ENCODE peak calls at places on chromosome 12, in seven cellular contexts. One of them, this sample, is unnamed.

GRCh38 chr12:57815177-57816000 is 3.1 kb downstream of the AVIL start:
- DNase-seq in left lung: no peak
- DNase-seq in body of pancreas: no peak
- DNase-seq in CD4-positive, alpha-beta T cell: no peak
- DNase-seq in A549: peak
- DNase-seq in GM23338: peak
- DNase-seq in GM13976: no peak
- DNase-seq in this sample: no peak

GRCh38 chr12:17151917-17152316 is 546.0 kb upstream of the LMO3 start:
- DNase-seq in left lung: no peak
- DNase-seq in body of pancreas: no peak
- DNase-seq in CD4-positive, alpha-beta T cell: no peak
- DNase-seq in A549: no peak
- DNase-seq in GM23338: no peak
- DNase-seq in GM13976: no peak
- DNase-seq in this sample: no peak

GRCh38 chr12:131000000-131000486 is 46.3 kb downstream of the ADGRD1 start:
- DNase-seq in left lung: peak
- DNase-seq in body of pancreas: no peak
- DNase-seq in CD4-positive, alpha-beta T cell: no peak
- DNase-seq in A549: no peak
- DNase-seq in GM23338: no peak
- DNase-seq in GM13976: no peak
- DNase-seq in this sample: no peak

GRCh38 chr12:114275937-114276785 is 129.8 kb downstream of the TBX5 start:
- DNase-seq in left lung: no peak
- DNase-seq in body of pancreas: no peak
- DNase-seq in CD4-positive, alpha-beta T cell: no peak
- DNase-seq in A549: no peak
- DNase-seq in GM23338: peak
- DNase-seq in GM13976: no peak
- DNase-seq in this sample: no peak

GRCh38 chr12:13097526-13097925 is 5.9 kb downstream of the GSG1 start:
- DNase-seq in left lung: no peak
- DNase-seq in body of pancreas: no peak
- DNase-seq in CD4-positive, alpha-beta T cell: no peak
- DNase-seq in A549: no peak
- DNase-seq in GM23338: no peak
- DNase-seq in GM13976: no peak
- DNase-seq in this sample: no peak

GRCh38 chr12:46664771-46665287 is 161.0 kb downstream of the SLC38A4 start:
- DNase-seq in left lung: no peak
- DNase-seq in body of pancreas: no peak
- DNase-seq in CD4-positive, alpha-beta T cell: no peak
- DNase-seq in A549: peak
- DNase-seq in GM23338: no peak
- DNase-seq in GM13976: peak
- DNase-seq in this sample: peak

GRCh38 chr12:100251917-100252316 is 15.0 kb downstream of the DEPDC4 start:
- DNase-seq in left lung: no peak
- DNase-seq in body of pancreas: peak
- DNase-seq in CD4-positive, alpha-beta T cell: no peak
- DNase-seq in A549: peak
- DNase-seq in GM23338: no peak
- DNase-seq in GM13976: no peak
- DNase-seq in this sample: no peak

GRCh38 chr12:32901553-32901952 is 5.0 kb upstream of the PKP2 start:
- DNase-seq in left lung: no peak
- DNase-seq in body of pancreas: no peak
- DNase-seq in CD4-positive, alpha-beta T cell: no peak
- DNase-seq in A549: no peak
- DNase-seq in GM23338: no peak
- DNase-seq in GM13976: no peak
- DNase-seq in this sample: no peak

GRCh38 chr12:48934312-48934706 is 9.0 kb upstream of the FKBP11 start:
- DNase-seq in left lung: no peak
- DNase-seq in body of pancreas: no peak
- DNase-seq in CD4-positive, alpha-beta T cell: no peak
- DNase-seq in A549: peak
- DNase-seq in GM23338: peak
- DNase-seq in GM13976: no peak
- DNase-seq in this sample: no peak
- TF ChIP-seq CTCF in left lung: no peak
- TF ChIP-seq CTCF in body of pancreas: no peak
- TF ChIP-seq CTCF in CD4-positive, alpha-beta T cell: peak
- TF ChIP-seq CTCF in A549: peak
- TF ChIP-seq CTCF in GM23338: peak
- TF ChIP-seq CTCF in GM13976: no peak
- TF ChIP-seq CTCF in this sample: peak

GRCh38 chr12:104455594-104456416 is 943 bp upstream of the CHST11 start:
- DNase-seq in left lung: no peak
- DNase-seq in body of pancreas: no peak
- DNase-seq in CD4-positive, alpha-beta T cell: no peak
- DNase-seq in A549: no peak
- DNase-seq in GM23338: no peak
- DNase-seq in GM13976: no peak
- DNase-seq in this sample: no peak

GRCh38 chr12:104450700-104451099 is 6.0 kb upstream of the CHST11 start:
- DNase-seq in left lung: no peak
- DNase-seq in body of pancreas: no peak
- DNase-seq in CD4-positive, alpha-beta T cell: no peak
- DNase-seq in A549: no peak
- DNase-seq in GM23338: no peak
- DNase-seq in GM13976: no peak
- DNase-seq in this sample: no peak

GRCh38 chr12:104454997-104455396 is 1.8 kb upstream of the CHST11 start:
- DNase-seq in left lung: no peak
- DNase-seq in body of pancreas: no peak
- DNase-seq in CD4-positive, alpha-beta T cell: no peak
- DNase-seq in A549: peak
- DNase-seq in GM23338: no peak
- DNase-seq in GM13976: no peak
- DNase-seq in this sample: no peak

GRCh38 chr12:104452046-104452445 is 4.7 kb upstream of the CHST11 start:
- DNase-seq in left lung: no peak
- DNase-seq in body of pancreas: no peak
- DNase-seq in CD4-positive, alpha-beta T cell: no peak
- DNase-seq in A549: no peak
- DNase-seq in GM23338: no peak
- DNase-seq in GM13976: no peak
- DNase-seq in this sample: no peak

DNA sequence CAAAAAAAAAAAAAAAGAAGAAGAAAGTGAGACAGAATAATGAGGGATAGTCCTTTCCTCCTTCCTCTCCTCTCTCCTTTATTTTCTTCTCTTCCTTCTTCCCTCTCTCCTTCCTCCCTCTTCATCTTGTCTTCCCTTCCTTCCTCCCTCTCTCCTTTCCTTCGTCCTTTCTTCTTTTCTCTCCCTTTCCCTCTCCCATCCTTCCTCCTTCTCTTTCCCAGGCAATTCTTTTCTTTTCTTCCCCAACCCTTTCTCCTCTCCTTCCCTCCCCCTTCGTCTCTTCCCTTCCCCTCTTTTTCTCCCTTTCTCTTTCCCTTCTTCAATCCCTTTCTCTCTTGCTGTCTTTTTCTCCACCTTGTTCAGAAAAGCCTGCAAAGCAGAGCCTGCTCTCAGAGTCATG is 3.6 kb upstream of the CHST11 start:
- DNase-seq in left lung: no peak
- DNase-seq in body of pancreas: no peak
- DNase-seq in CD4-positive, alpha-beta T cell: no peak
- DNase-seq in A549: no peak
- DNase-seq in GM23338: no peak
- DNase-seq in GM13976: no peak
- DNase-seq in this sample: no peak
- TF ChIP-seq CTCF in left lung: no peak
- TF ChIP-seq CTCF in body of pancreas: no peak
- TF ChIP-seq CTCF in CD4-positive, alpha-beta T cell: no peak
- TF ChIP-seq CTCF in A549: no peak
- TF ChIP-seq CTCF in GM23338: no peak
- TF ChIP-seq CTCF in GM13976: no peak
- TF ChIP-seq CTCF in this sample: no peak

DNA sequence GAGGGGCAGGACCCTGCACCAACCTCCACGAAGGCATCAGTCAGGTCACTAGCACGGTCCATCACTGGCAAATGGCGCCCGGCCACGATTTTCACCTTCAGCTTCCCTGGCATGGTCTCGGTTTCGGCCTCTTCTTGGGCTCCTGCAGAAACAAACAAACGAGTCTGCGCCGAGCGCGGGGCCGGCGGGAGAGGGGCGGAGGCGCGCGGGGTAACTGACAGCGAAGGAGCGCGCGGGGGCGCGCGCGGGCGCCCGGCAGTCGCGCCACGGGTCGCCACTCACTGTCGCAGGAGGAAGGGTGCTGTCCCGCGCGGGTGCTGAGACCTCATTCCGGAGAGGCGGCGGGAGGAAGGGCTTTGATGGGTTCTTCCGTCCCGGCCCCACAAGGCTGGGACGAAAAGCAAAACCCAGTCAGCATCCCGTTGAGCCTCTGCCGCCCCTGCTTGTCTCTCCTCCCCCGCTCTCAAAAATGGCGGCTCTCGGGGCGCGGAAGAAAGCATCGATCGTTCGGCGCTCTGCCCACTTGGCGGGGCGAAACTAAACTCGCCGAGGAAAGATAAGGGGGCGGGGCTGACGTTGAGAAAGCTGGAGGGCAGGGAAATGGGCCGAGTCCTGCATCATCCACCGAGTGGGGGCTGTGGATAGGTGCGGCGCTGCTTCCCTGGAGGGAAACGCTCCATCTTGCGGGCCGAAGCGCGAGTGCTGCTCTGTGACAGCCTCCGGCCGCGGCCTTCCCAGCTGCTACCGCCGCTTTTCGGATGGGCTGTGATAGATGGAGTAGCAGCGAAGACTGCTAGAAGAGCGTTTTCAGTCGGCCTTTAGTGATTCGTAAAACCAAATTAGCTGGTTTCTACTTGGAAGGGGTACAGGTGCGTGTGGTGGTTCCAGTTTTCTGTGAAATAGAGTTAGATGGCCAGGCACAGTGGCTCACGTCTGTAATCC is at the start of gene C2CD5:
- DNase-seq in left lung: peak
- DNase-seq in body of pancreas: peak
- DNase-seq in CD4-positive, alpha-beta T cell: peak
- DNase-seq in A549: peak
- DNase-seq in GM23338: peak
- DNase-seq in GM13976: peak
- DNase-seq in this sample: peak
- TF ChIP-seq CTCF in left lung: no peak
- TF ChIP-seq CTCF in body of pancreas: no peak
- TF ChIP-seq CTCF in CD4-positive, alpha-beta T cell: peak
- TF ChIP-seq CTCF in A549: peak
- TF ChIP-seq CTCF in GM23338: no peak
- TF ChIP-seq CTCF in GM13976: peak
- TF ChIP-seq CTCF in this sample: peak

DNA sequence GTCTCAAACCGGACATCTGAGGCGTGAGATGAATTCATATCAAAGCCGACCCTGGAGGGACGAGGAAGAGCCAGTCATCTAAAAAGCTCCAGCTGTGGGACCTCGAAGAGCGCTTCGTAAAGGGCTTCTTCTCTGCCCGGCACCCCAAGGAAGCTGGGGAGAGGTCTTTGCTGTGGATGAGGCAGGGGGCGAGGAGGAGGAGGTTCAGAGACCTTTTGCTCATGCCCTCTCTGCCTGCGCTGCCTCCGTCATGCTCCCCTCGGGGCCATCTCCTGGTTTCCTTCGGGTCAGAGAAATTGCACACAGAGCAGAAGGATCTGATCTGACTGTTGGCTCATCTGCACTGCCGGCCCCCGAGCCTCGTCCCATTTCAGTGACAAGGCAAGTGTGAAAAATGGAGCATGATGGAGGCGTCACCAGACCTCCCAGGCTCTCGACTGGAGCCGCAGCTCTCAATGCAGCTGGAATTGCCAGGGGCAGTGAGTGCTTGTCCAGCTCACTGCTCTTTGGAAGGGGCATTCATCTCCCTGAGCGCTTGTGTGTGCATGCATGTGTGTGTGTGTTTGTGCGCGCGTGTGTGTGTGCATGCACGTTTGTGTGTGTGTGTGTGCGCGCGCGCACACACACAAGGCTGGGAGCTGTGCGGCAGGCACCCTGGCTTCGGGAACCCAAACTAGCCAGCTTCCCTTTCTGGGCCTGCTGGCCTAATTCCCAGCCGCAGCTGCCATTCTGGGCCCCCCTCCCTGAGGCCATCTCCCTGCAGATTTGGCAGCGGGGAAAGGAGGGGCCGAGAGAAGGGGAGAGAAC is 9.2 kb downstream of the CABP1 start:
- DNase-seq in left lung: no peak
- DNase-seq in body of pancreas: no peak
- DNase-seq in CD4-positive, alpha-beta T cell: no peak
- DNase-seq in A549: no peak
- DNase-seq in GM23338: peak
- DNase-seq in GM13976: no peak
- DNase-seq in this sample: no peak
- TF ChIP-seq CTCF in left lung: peak
- TF ChIP-seq CTCF in body of pancreas: no peak
- TF ChIP-seq CTCF in CD4-positive, alpha-beta T cell: peak
- TF ChIP-seq CTCF in A549: no peak
- TF ChIP-seq CTCF in GM23338: peak
- TF ChIP-seq CTCF in GM13976: no peak
- TF ChIP-seq CTCF in this sample: no peak

GRCh38 chr12:15899282-15899870 is 11.8 kb upstream of the DERA start:
- DNase-seq in left lung: no peak
- DNase-seq in body of pancreas: no peak
- DNase-seq in CD4-positive, alpha-beta T cell: no peak
- DNase-seq in A549: peak
- DNase-seq in GM23338: peak
- DNase-seq in GM13976: no peak
- DNase-seq in this sample: no peak
- TF ChIP-seq CTCF in left lung: peak
- TF ChIP-seq CTCF in body of pancreas: peak
- TF ChIP-seq CTCF in CD4-positive, alpha-beta T cell: peak
- TF ChIP-seq CTCF in A549: peak
- TF ChIP-seq CTCF in GM23338: peak
- TF ChIP-seq CTCF in GM13976: peak
- TF ChIP-seq CTCF in this sample: peak

GRCh38 chr12:9064201-9064814 is 51.4 kb downstream of the A2M start:
- DNase-seq in left lung: peak
- DNase-seq in body of pancreas: peak
- DNase-seq in CD4-positive, alpha-beta T cell: peak
- DNase-seq in A549: peak
- DNase-seq in GM23338: peak
- DNase-seq in GM13976: peak
- DNase-seq in this sample: no peak
- TF ChIP-seq CTCF in left lung: peak
- TF ChIP-seq CTCF in body of pancreas: no peak
- TF ChIP-seq CTCF in CD4-positive, alpha-beta T cell: peak
- TF ChIP-seq CTCF in A549: peak
- TF ChIP-seq CTCF in GM23338: peak
- TF ChIP-seq CTCF in GM13976: peak
- TF ChIP-seq CTCF in this sample: peak

This sample was measured in AG09319.